ENCODE peak calls at places on chromosome 5, in six cellular contexts. One of them, this sample, is unnamed.
A peak's percentile ranks its signal among the peaks of the same experiment; 100 is the strongest.

GRCh38 chr5:170307575-170308465 is 10.2 kb upstream of the LCP2 start:
- DNase-seq in stomach: peak; percentile 72
- DNase-seq in ovary: peak; percentile 69
- DNase-seq in spleen: peak; percentile 84
- DNase-seq in heart left ventricle: peak; percentile 78
- DNase-seq in testis: peak; percentile 77
- DNase-seq in this sample: peak; percentile 52

GRCh38 chr5:74873525-74874249 is 7.5 kb upstream of the FAM169A start:
- DNase-seq in stomach: no peak
- DNase-seq in ovary: no peak
- DNase-seq in spleen: no peak
- DNase-seq in heart left ventricle: no peak
- DNase-seq in testis: no peak
- DNase-seq in this sample: no peak

GRCh38 chr5:159669559-159669958 is 246.7 kb upstream of the ADRA1B start:
- DNase-seq in stomach: no peak
- DNase-seq in ovary: no peak
- DNase-seq in spleen: no peak
- DNase-seq in heart left ventricle: no peak
- DNase-seq in testis: no peak
- DNase-seq in this sample: no peak

GRCh38 chr5:177473461-177473991 is at the start of gene DBN1:
- DNase-seq in stomach: peak; percentile 49
- DNase-seq in ovary: peak; percentile 76
- DNase-seq in spleen: no peak
- DNase-seq in heart left ventricle: no peak
- DNase-seq in testis: peak; percentile 53
- DNase-seq in this sample: peak; percentile 34

GRCh38 chr5:78569441-78569840 is 79.1 kb downstream of the LHFPL2 start:
- DNase-seq in stomach: peak; percentile 70
- DNase-seq in ovary: peak; percentile 69
- DNase-seq in spleen: no peak
- DNase-seq in heart left ventricle: peak; percentile 46
- DNase-seq in testis: peak; percentile 69
- DNase-seq in this sample: peak; percentile 75

GRCh38 chr5:34626036-34626435 is 30.1 kb upstream of the RAI14 start:
- DNase-seq in stomach: no peak
- DNase-seq in ovary: no peak
- DNase-seq in spleen: no peak
- DNase-seq in heart left ventricle: no peak
- DNase-seq in testis: no peak
- DNase-seq in this sample: no peak

GRCh38 chr5:40240111-40240510 is 439.6 kb upstream of the PTGER4 start:
- DNase-seq in stomach: no peak
- DNase-seq in ovary: no peak
- DNase-seq in spleen: no peak
- DNase-seq in heart left ventricle: no peak
- DNase-seq in testis: no peak
- DNase-seq in this sample: no peak

GRCh38 chr5:77999013-77999798 is 223.1 kb upstream of the TBCA start:
- DNase-seq in stomach: no peak
- DNase-seq in ovary: no peak
- DNase-seq in spleen: no peak
- DNase-seq in heart left ventricle: no peak
- DNase-seq in testis: no peak
- DNase-seq in this sample: no peak

GRCh38 chr5:66596791-66597757 is 881 bp downstream of the MAST4 start:
- DNase-seq in stomach: peak; percentile 37
- DNase-seq in ovary: peak; percentile 64
- DNase-seq in spleen: peak; percentile 79
- DNase-seq in heart left ventricle: peak; percentile 52
- DNase-seq in testis: peak; percentile 61
- DNase-seq in this sample: peak; percentile 54

GRCh38 chr5:109668668-109669422 is 20.9 kb upstream of the MAN2A1 start:
- DNase-seq in stomach: no peak
- DNase-seq in ovary: no peak
- DNase-seq in spleen: no peak
- DNase-seq in heart left ventricle: no peak
- DNase-seq in testis: no peak
- DNase-seq in this sample: no peak

GRCh38 chr5:138179277-138179857 is 455 bp downstream of the KIF20A start:
- DNase-seq in stomach: no peak
- DNase-seq in ovary: no peak
- DNase-seq in spleen: no peak
- DNase-seq in heart left ventricle: no peak
- DNase-seq in testis: no peak
- DNase-seq in this sample: no peak

GRCh38 chr5:148477429-148477828 is 93.7 kb downstream of the FBXO38 start:
- DNase-seq in stomach: no peak
- DNase-seq in ovary: no peak
- DNase-seq in spleen: no peak
- DNase-seq in heart left ventricle: no peak
- DNase-seq in testis: no peak
- DNase-seq in this sample: no peak

GRCh38 chr5:168721966-168722365 is 142.8 kb upstream of the PANK3 start:
- DNase-seq in stomach: no peak
- DNase-seq in ovary: no peak
- DNase-seq in spleen: no peak
- DNase-seq in heart left ventricle: no peak
- DNase-seq in testis: no peak
- DNase-seq in this sample: no peak

GRCh38 chr5:61638476-61638875 is 306.4 kb downstream of the ZSWIM6 start:
- DNase-seq in stomach: peak; percentile 45
- DNase-seq in ovary: no peak
- DNase-seq in spleen: no peak
- DNase-seq in heart left ventricle: peak; percentile 29
- DNase-seq in testis: peak; percentile 32
- DNase-seq in this sample: peak; percentile 36

GRCh38 chr5:1508679-1509290 is 15.0 kb downstream of the LPCAT1 start:
- DNase-seq in stomach: no peak
- DNase-seq in ovary: peak; percentile 28
- DNase-seq in spleen: peak; percentile 80
- DNase-seq in heart left ventricle: no peak
- DNase-seq in testis: no peak
- DNase-seq in this sample: no peak

GRCh38 chr5:90996089-90996488 is 387.0 kb downstream of the ARRDC3 start:
- DNase-seq in stomach: no peak
- DNase-seq in ovary: no peak
- DNase-seq in spleen: no peak
- DNase-seq in heart left ventricle: no peak
- DNase-seq in testis: no peak
- DNase-seq in this sample: no peak

GRCh38 chr5:40477856-40478546 is 201.7 kb upstream of the PTGER4 start:
- DNase-seq in stomach: no peak
- DNase-seq in ovary: no peak
- DNase-seq in spleen: no peak
- DNase-seq in heart left ventricle: no peak
- DNase-seq in testis: no peak
- DNase-seq in this sample: no peak

GRCh38 chr5:10704949-10705621 is 55.9 kb downstream of the DAP start:
- DNase-seq in stomach: no peak
- DNase-seq in ovary: no peak
- DNase-seq in spleen: no peak
- DNase-seq in heart left ventricle: no peak
- DNase-seq in testis: no peak
- DNase-seq in this sample: no peak

GRCh38 chr5:127001621-127002296 is 28.6 kb downstream of the MARCHF3 start:
- DNase-seq in stomach: no peak
- DNase-seq in ovary: no peak
- DNase-seq in spleen: no peak
- DNase-seq in heart left ventricle: no peak
- DNase-seq in testis: no peak
- DNase-seq in this sample: no peak

GRCh38 chr5:88976914-88977313 is 93.9 kb upstream of the MEF2C start:
- DNase-seq in stomach: no peak
- DNase-seq in ovary: no peak
- DNase-seq in spleen: no peak
- DNase-seq in heart left ventricle: no peak
- DNase-seq in testis: no peak
- DNase-seq in this sample: no peak

GRCh38 chr5:169273881-169274280 is 27.1 kb downstream of the SLIT3 start:
- DNase-seq in stomach: no peak
- DNase-seq in ovary: no peak
- DNase-seq in spleen: no peak
- DNase-seq in heart left ventricle: no peak
- DNase-seq in testis: no peak
- DNase-seq in this sample: no peak

GRCh38 chr5:5374034-5374715 is 48.3 kb upstream of the ICE1 start:
- DNase-seq in stomach: no peak
- DNase-seq in ovary: no peak
- DNase-seq in spleen: no peak
- DNase-seq in heart left ventricle: peak; percentile 47
- DNase-seq in testis: no peak
- DNase-seq in this sample: no peak

GRCh38 chr5:7916171-7916804 is 47.3 kb downstream of the MTRR start:
- DNase-seq in stomach: no peak
- DNase-seq in ovary: no peak
- DNase-seq in spleen: no peak
- DNase-seq in heart left ventricle: no peak
- DNase-seq in testis: no peak
- DNase-seq in this sample: no peak

GRCh38 chr5:123754903-123755302 is 242.9 kb downstream of the CSNK1G3 start:
- DNase-seq in stomach: no peak
- DNase-seq in ovary: no peak
- DNase-seq in spleen: no peak
- DNase-seq in heart left ventricle: no peak
- DNase-seq in testis: no peak
- DNase-seq in this sample: no peak

GRCh38 chr5:84237126-84237525 is 147.6 kb downstream of the EDIL3 start:
- DNase-seq in stomach: no peak
- DNase-seq in ovary: no peak
- DNase-seq in spleen: no peak
- DNase-seq in heart left ventricle: no peak
- DNase-seq in testis: no peak
- DNase-seq in this sample: no peak

GRCh38 chr5:6579535-6579934 is 53.3 kb downstream of the NSUN2 start:
- DNase-seq in stomach: no peak
- DNase-seq in ovary: no peak
- DNase-seq in spleen: no peak
- DNase-seq in heart left ventricle: no peak
- DNase-seq in testis: no peak
- DNase-seq in this sample: no peak

GRCh38 chr5:83608122-83608521 is 112.5 kb downstream of the HAPLN1 start:
- DNase-seq in stomach: peak; percentile 28
- DNase-seq in ovary: no peak
- DNase-seq in spleen: no peak
- DNase-seq in heart left ventricle: peak; percentile 8
- DNase-seq in testis: peak; percentile 41
- DNase-seq in this sample: peak; percentile 25

DNA sequence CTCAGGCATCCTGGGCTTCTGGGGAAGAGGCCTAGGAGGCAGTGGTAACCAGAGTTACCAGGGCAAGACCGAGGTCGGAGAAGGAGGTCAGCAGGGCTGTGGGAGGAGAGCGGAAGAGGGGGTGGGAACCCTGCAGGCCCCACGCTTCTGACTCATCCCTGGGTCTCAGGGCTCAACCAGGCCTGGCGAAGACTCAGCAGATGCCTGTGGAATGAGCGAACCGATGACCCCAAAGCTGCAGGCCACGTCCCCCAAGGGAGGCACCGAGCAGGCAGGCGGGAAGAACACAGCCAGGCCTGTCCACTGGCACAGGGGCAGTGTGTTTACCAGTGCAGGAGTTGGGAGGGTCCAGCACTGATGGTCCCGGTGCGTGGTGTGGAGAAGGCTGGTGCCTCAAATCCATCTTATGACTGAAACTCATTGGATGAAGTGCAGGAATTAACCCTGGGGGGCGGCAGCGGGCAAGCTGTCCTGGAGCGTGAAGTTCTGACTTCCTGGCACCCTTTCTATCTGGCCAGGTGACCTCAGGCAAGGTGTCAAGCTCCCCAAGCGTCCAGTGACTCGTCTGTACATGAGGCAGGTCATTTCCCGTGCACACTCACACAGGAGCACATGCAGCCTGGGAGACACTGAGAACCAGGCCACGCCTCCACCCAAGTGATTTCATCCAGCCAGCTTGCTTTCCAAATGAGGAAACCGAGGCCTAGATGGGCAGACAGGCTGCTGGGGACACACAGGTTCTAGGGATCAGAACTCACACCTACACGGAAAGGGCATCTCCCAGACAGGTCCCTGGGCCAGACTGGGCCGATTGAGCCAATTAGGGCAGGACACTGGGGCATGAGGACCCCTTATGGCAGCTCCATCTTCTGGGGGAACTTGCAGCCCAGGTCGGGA is 69.1 kb downstream of the ADAMTS2 start:
- DNase-seq in stomach: peak; percentile 44
- DNase-seq in ovary: peak; percentile 93
- DNase-seq in spleen: no peak
- DNase-seq in heart left ventricle: peak; percentile 50
- DNase-seq in testis: no peak
- DNase-seq in this sample: peak; percentile 28
- H3K4me3 ChIP-seq in stomach: no peak overlapping the region
- H3K4me3 ChIP-seq in ovary: no peak overlapping the region
- H3K4me3 ChIP-seq in spleen: no peak overlapping the region
- H3K4me3 ChIP-seq in heart left ventricle: no peak overlapping the region
- H3K4me3 ChIP-seq in testis: no peak overlapping the region
- H3K4me3 ChIP-seq in this sample: no peak overlapping the region

GRCh38 chr5:14809369-14810144 is 62.0 kb downstream of the ANKH start:
- DNase-seq in stomach: peak; percentile 39
- DNase-seq in ovary: no peak
- DNase-seq in spleen: peak; percentile 81
- DNase-seq in heart left ventricle: peak; percentile 63
- DNase-seq in testis: peak; percentile 42
- DNase-seq in this sample: peak; percentile 70
- TF ChIP-seq POLR2A in stomach: no peak
- TF ChIP-seq POLR2A in ovary: no peak
- TF ChIP-seq POLR2A in spleen: no peak
- TF ChIP-seq POLR2A in heart left ventricle: no peak
- TF ChIP-seq POLR2A in testis: no peak
- TF ChIP-seq POLR2A in this sample: no peak

GRCh38 chr5:171421331-171422262 is 2.1 kb downstream of the FGF18 start:
- DNase-seq in stomach: peak; percentile 18
- DNase-seq in ovary: peak; percentile 34
- DNase-seq in spleen: peak; percentile 59
- DNase-seq in heart left ventricle: no peak
- DNase-seq in testis: no peak
- DNase-seq in this sample: no peak

GRCh38 chr5:171418316-171418981 is 998 bp upstream of the FGF18 start:
- DNase-seq in stomach: peak; percentile 80
- DNase-seq in ovary: peak; percentile 88
- DNase-seq in spleen: peak; percentile 88
- DNase-seq in heart left ventricle: peak; percentile 84
- DNase-seq in testis: peak; percentile 85
- DNase-seq in this sample: peak; percentile 82

GRCh38 chr5:171420429-171421231 is 1.2 kb downstream of the FGF18 start:
- DNase-seq in stomach: peak; percentile 73
- DNase-seq in ovary: peak; percentile 86
- DNase-seq in spleen: peak; percentile 69
- DNase-seq in heart left ventricle: peak; percentile 88
- DNase-seq in testis: peak; percentile 88
- DNase-seq in this sample: peak; percentile 42

GRCh38 chr5:171419663-171420428 is 399 bp downstream of the FGF18 start:
- DNase-seq in stomach: peak; percentile 32
- DNase-seq in ovary: peak; percentile 53
- DNase-seq in spleen: peak; percentile 69
- DNase-seq in heart left ventricle: no peak
- DNase-seq in testis: peak; percentile 32
- DNase-seq in this sample: peak; percentile 33

GRCh38 chr5:171418982-171419662 is at the start of gene FGF18:
- DNase-seq in stomach: peak; percentile 44
- DNase-seq in ovary: peak; percentile 60
- DNase-seq in spleen: peak; percentile 62
- DNase-seq in heart left ventricle: peak; percentile 70
- DNase-seq in testis: peak; percentile 32
- DNase-seq in this sample: peak; percentile 37
- TF ChIP-seq CTCF in stomach: no peak
- TF ChIP-seq CTCF in ovary: no peak
- TF ChIP-seq CTCF in spleen: no peak
- TF ChIP-seq CTCF in heart left ventricle: peak; percentile 13
- TF ChIP-seq CTCF in testis: no peak
- TF ChIP-seq CTCF in this sample: no peak

GRCh38 chr5:157459715-157460599 is at the start of gene NIPAL4:
- DNase-seq in stomach: no peak
- DNase-seq in ovary: peak; percentile 41
- DNase-seq in spleen: peak; percentile 86
- DNase-seq in heart left ventricle: no peak
- DNase-seq in testis: no peak
- DNase-seq in this sample: no peak
- H3K4me3 ChIP-seq in stomach: peak within 1 kb of the TSS; percentile 64
- H3K4me3 ChIP-seq in ovary: peak within 1 kb of the TSS; percentile 39
- H3K4me3 ChIP-seq in spleen: peak within 1 kb of the TSS; percentile 50
- H3K4me3 ChIP-seq in heart left ventricle: peak within 1 kb of the TSS; percentile 54
- H3K4me3 ChIP-seq in testis: peak within 1 kb of the TSS; percentile 43
- H3K4me3 ChIP-seq in this sample: no peak within 1 kb of the TSS

This sample was measured in body of pancreas.